ENCODE peak calls at places on chromosomes 12 and 14, in ten cellular contexts. O is CD8-positive, alpha-beta T cell; H is heart left ventricle; M is SK-N-MC; P is kidney; B is A549; S is transverse colon; A is CD4-positive, alpha-beta memory T cell; F is CD4-positive, alpha-beta T cell; D is psoas muscle. L is an unnamed sample.

GRCh38 chr12:10182662-10183061 is 3.8 kb downstream of the TMEM52B start:
- DNase-seq in A (no peak), H (no peak), P (no peak), F (no peak), D (no peak), S (no peak), B (no peak), M (no peak), O (no peak), L (no peak)

GRCh38 chr12:123995023-123995422 is 22.0 kb downstream of the ZNF664 start:
- DNase-seq in S (no peak), P (no peak), A (no peak), B (no peak), M (no peak), F (no peak), O (no peak), D (no peak), H (no peak), L (no peak)

GRCh38 chr12:116048886-116049285 is 228.6 kb downstream of the MED13L start:
- DNase-seq in F (no peak), H (no peak), M (no peak), O (no peak), P (no peak), B (no peak), D (no peak), S (no peak), A (no peak), L (no peak)

GRCh38 chr12:49706351-49707126 is 666 bp downstream of the FMNL3 start:
- DNase-seq in H (peak; percentile 55), M (no peak), S (peak; percentile 18), O (no peak), P (peak; percentile 86), D (peak; percentile 24), A (no peak), F (no peak), B (no peak), L (peak; percentile 59)

GRCh38 chr14:64508215-64508776 is 3.7 kb downstream of the ZBTB1 start:
- DNase-seq in S (no peak), H (no peak), M (no peak), O (no peak), F (no peak), P (no peak), B (no peak), D (no peak), A (no peak), L (no peak)

GRCh38 chr12:38771871-38772270 is 133.5 kb downstream of the CPNE8 start:
- DNase-seq in S (no peak), D (no peak), F (no peak), H (no peak), P (no peak), M (no peak), B (no peak), O (no peak), A (peak; percentile 22), L (no peak)

GRCh38 chr12:89456565-89456964 is 68.0 kb downstream of the GALNT4 start:
- DNase-seq in H (no peak), S (no peak), M (no peak), O (no peak), A (no peak), D (no peak), B (no peak), P (no peak), F (no peak), L (no peak)

GRCh38 chr12:83017001-83017400 is 330.3 kb downstream of the TMTC2 start:
- DNase-seq in O (no peak), D (no peak), M (no peak), H (no peak), S (no peak), B (no peak), A (no peak), P (no peak), F (no peak), L (no peak)

GRCh38 chr12:5442251-5443006 is 10.5 kb downstream of the NTF3 start:
- DNase-seq in D (no peak), B (peak; percentile 24), F (no peak), P (no peak), A (no peak), M (no peak), O (no peak), S (no peak), H (no peak), L (no peak)

GRCh38 chr12:67519824-67520433 is 128.6 kb upstream of the DYRK2 start:
- DNase-seq in P (no peak), D (no peak), S (no peak), B (no peak), F (no peak), O (no peak), H (no peak), A (no peak), M (no peak), L (no peak)

GRCh38 chr12:128083132-128083729 is 183.7 kb upstream of the TMEM132C start:
- DNase-seq in A (no peak), F (no peak), B (no peak), O (no peak), P (no peak), M (no peak), H (no peak), S (no peak), D (no peak), L (no peak)

GRCh38 chr14:31966896-31967668 is 110.0 kb upstream of the ARHGAP5 start:
- DNase-seq in M (no peak), F (no peak), D (no peak), H (no peak), P (no peak), A (no peak), O (no peak), B (no peak), S (no peak), L (no peak)

GRCh38 chr12:102730996-102731395 is 186.0 kb downstream of the PAH start:
- DNase-seq in P (no peak), S (no peak), H (no peak), F (no peak), M (no peak), A (no peak), D (no peak), O (no peak), B (no peak), L (no peak)

GRCh38 chr14:89165810-89166209 is 251.2 kb downstream of the FOXN3 start:
- DNase-seq in B (no peak), M (no peak), S (no peak), H (no peak), A (no peak), O (no peak), D (no peak), P (no peak), F (no peak), L (no peak)
- H3K27ac ChIP-seq in B (no peak overlapping the region), M (no peak overlapping the region), S (peak overlapping the region; percentile 59), H (peak overlapping the region; percentile 62), A (no peak overlapping the region), O (no peak overlapping the region), D (peak overlapping the region; percentile 64), P (peak overlapping the region; percentile 73), F (no peak overlapping the region), L (peak overlapping the region; percentile 47)

DNA sequence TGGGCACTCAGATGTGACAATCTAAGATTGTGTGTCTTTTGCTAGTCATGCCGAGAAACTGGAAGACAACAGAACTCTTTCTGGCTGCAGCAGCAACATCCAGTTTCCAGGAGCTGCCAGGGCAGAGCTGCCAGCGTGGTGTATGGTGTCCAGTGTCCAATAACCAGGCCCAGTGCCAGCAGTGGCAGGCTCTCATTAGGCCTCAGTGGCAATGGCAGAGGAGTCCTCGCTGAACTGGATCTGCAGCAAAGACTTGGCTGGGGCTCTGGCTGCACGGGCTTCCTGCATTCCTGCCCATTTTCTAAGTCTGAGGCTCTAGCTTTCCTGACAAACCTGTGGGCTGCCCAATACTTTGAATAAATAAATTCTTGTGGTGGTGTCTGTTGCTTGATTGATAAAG is 26.2 kb upstream of the PPM1A start:
- DNase-seq in A (no peak), S (no peak), B (no peak), H (peak; percentile 79), M (no peak), F (no peak), D (peak; percentile 78), P (peak; percentile 60), O (no peak), L (no peak)
- H3K27ac ChIP-seq in A (no peak overlapping the region), S (no peak overlapping the region), B (no peak overlapping the region), H (peak overlapping the region; percentile 53), M (no peak overlapping the region), F (no peak overlapping the region), D (peak overlapping the region; percentile 75), P (no peak overlapping the region), O (no peak overlapping the region), L (peak overlapping the region; percentile 42)

GRCh38 chr14:101813171-101813759 is 51.8 kb downstream of the PPP2R5C start:
- DNase-seq in S (peak; percentile 47), P (no peak), A (no peak), H (peak; percentile 82), O (no peak), M (no peak), B (no peak), D (peak; percentile 53), F (no peak), L (peak; percentile 69)
- H3K27ac ChIP-seq in S (peak overlapping the region; percentile 94), P (peak overlapping the region; percentile 73), A (peak overlapping the region; percentile 98), H (peak overlapping the region; percentile 92), O (peak overlapping the region; percentile 99), M (no peak overlapping the region), B (peak overlapping the region; percentile 37), D (peak overlapping the region; percentile 98), F (peak overlapping the region; percentile 99), L (peak overlapping the region; percentile 67)

DNA sequence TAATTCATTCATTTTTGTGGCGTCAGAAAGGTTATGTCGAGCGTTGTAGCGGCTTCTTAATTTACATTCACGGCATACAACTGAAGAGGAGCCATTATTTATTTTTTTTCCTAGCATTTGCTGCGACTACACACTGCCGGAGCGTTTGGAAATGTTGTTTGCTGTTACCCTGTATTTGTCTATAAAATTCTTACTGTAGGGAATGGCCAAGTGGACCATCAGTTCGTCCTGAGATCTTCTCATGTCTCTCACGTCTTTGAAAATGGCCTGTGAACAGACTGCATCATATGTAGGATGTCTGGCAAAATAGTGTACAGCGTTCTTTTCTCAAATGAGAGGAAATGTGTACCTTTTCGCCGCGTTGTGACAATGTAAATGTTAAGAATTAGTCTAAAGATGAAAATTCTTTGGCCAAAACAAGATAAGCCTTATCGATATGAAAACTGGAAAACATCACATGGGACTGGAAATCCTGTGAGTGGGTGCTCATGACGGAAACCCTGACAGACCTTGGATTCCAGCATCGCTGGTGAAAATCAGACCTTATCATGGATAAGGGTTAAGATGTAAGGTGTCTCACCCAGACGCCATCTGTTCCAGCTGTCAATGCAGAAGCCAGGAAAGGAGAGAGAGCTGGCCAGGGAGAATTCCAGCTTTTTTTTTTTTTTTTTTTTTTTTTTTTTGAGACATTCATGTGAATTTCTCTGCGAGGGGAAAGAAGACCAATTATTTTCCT is 1.5 kb downstream of the TRAF3 start:
- DNase-seq in M (no peak), S (no peak), D (no peak), B (no peak), O (no peak), F (no peak), A (peak; percentile 29), H (no peak), P (no peak), L (no peak)
- H3K27ac ChIP-seq in M (peak overlapping the region; percentile 48), S (peak overlapping the region; percentile 93), D (no peak overlapping the region), B (peak overlapping the region; percentile 95), O (peak overlapping the region; percentile 71), F (peak overlapping the region; percentile 37), A (peak overlapping the region; percentile 90), H (peak overlapping the region; percentile 86), P (peak overlapping the region; percentile 47), L (peak overlapping the region; percentile 78)

GRCh38 chr12:65821336-65821735 is 2.9 kb upstream of the HMGA2 start:
- DNase-seq in B (no peak), M (no peak), O (no peak), F (no peak), D (no peak), S (no peak), H (no peak), P (no peak), A (no peak), L (no peak)
- H3K27ac ChIP-seq in B (no peak overlapping the region), M (no peak overlapping the region), O (no peak overlapping the region), F (no peak overlapping the region), D (no peak overlapping the region), S (no peak overlapping the region), H (no peak overlapping the region), P (no peak overlapping the region), A (no peak overlapping the region), L (no peak overlapping the region)